ENCODE peak calls at places on chromosome 19, in ten cellular contexts. L is stimulated activated naive CD8-positive, alpha-beta T cell treated with anti-CD3 and anti-CD28 coated beads, Interleukin-15, Interleukin-2, amounts not matched to agents 100 U/mL and 50 U/mL, for 24 hours; P is foreskin fibroblast; N is T-cell; U is H4; D is stimulated activated CD4-positive, alpha-beta T cell treated with anti-CD3 and anti-CD28 coated beads, Interleukin-2, amount 100 ng/mL, for 48 hours; F is fibroblast of villous mesenchyme; S is GM12878; C is HTR-8/SVneo; Q is AG09309. B is an unnamed sample.
A peak's percentile ranks its signal among the peaks of the same experiment; 100 is the strongest.

GRCh38 chr19:19627716-19628498 is at the start of gene LPAR2:
- DNase-seq in L (peak; percentile 73), P (no peak), N (peak; percentile 78), U (no peak), D (peak; percentile 64), F (peak; percentile 18), S (no peak), C (no peak), Q (no peak), B (no peak)

GRCh38 chr19:33883869-33884519 is 87.3 kb downstream of the KCTD15 start:
- DNase-seq in L (no peak), P (no peak), N (no peak), U (no peak), D (no peak), F (no peak), S (no peak), C (no peak), Q (no peak), B (no peak)

GRCh38 chr19:45352062-45352461 is 11.5 kb downstream of the KLC3 start:
- DNase-seq in L (no peak), P (no peak), N (no peak), U (no peak), D (no peak), F (no peak), S (no peak), C (no peak), Q (no peak), B (no peak)

GRCh38 chr19:27748551-27749152 is 1464.3 kb downstream of the UQCRFS1 start:
- DNase-seq in L (no peak), P (peak; percentile 9), N (no peak), U (peak; percentile 3), D (no peak), F (no peak), S (no peak), C (no peak), Q (no peak), B (no peak)

GRCh38 chr19:2282862-2283237 is 875 bp upstream of the PEAK3 start:
- DNase-seq in L (no peak), P (no peak), N (no peak), U (no peak), D (no peak), F (no peak), S (no peak), C (no peak), Q (no peak), B (no peak)

GRCh38 chr19:8641908-8642547 is 11.6 kb downstream of the NFILZ start:
- DNase-seq in L (no peak), P (peak; percentile 28), N (peak; percentile 40), U (peak; percentile 61), D (no peak), F (peak; percentile 60), S (no peak), C (peak; percentile 69), Q (no peak), B (no peak)

GRCh38 chr19:2865334-2866221 is 1.6 kb upstream of the ZNF556 start:
- DNase-seq in L (no peak), P (no peak), N (no peak), U (no peak), D (no peak), F (peak; percentile 36), S (no peak), C (no peak), Q (no peak), B (no peak)

GRCh38 chr19:57978586-57979289 is 4.4 kb upstream of the C19orf18 start:
- DNase-seq in L (no peak), P (no peak), N (no peak), U (no peak), D (no peak), F (no peak), S (no peak), C (no peak), Q (no peak), B (no peak)

GRCh38 chr19:13887039-13887438 is 10.1 kb downstream of the NANOS3 start:
- DNase-seq in L (no peak), P (no peak), N (no peak), U (no peak), D (no peak), F (no peak), S (no peak), C (no peak), Q (no peak), B (no peak)

GRCh38 chr19:3119782-3120380 is 16.0 kb upstream of the GNA15 start:
- DNase-seq in L (no peak), P (no peak), N (no peak), U (no peak), D (no peak), F (no peak), S (no peak), C (no peak), Q (no peak), B (no peak)

GRCh38 chr19:57363734-57364181 is 407 bp downstream of the TRAPPC2B start:
- DNase-seq in L (no peak), P (no peak), N (no peak), U (no peak), D (no peak), F (peak; percentile 21), S (no peak), C (no peak), Q (no peak), B (no peak)

GRCh38 chr19:55563261-55563690 is 17.4 kb downstream of the ZNF579 start:
- DNase-seq in L (no peak), P (no peak), N (no peak), U (no peak), D (no peak), F (no peak), S (no peak), C (no peak), Q (no peak), B (no peak)

B was measured in KG1.